ENCODE peak calls at places on chromosomes 2 and 18, in four cellular contexts. J is IMR-90; F is heart right ventricle; Z is CD8-positive, alpha-beta memory T cell. W is an unnamed sample.

GRCh38 chr2:200396726-200397348 is 90.3 kb downstream of the SPATS2L start:
- DNase-seq in J (peak; percentile 39), F (no peak), Z (no peak), W (no peak)

GRCh38 chr2:222033541-222033940 is 265.3 kb downstream of the PAX3 start:
- DNase-seq in J (no peak), F (no peak), Z (no peak), W (no peak)

GRCh38 chr2:10868021-10868420 is 43.7 kb upstream of the KCNF1 start:
- DNase-seq in J (no peak), F (no peak), Z (no peak), W (no peak)

GRCh38 chr2:10439185-10439879 is 8.8 kb downstream of the ODC1 start:
- DNase-seq in J (no peak), F (no peak), Z (peak; percentile 32), W (no peak)

GRCh38 chr2:120394764-120395163 is 48.8 kb downstream of the INHBB start:
- DNase-seq in J (no peak), F (no peak), Z (peak; percentile 13), W (no peak)

GRCh38 chr18:45085916-45086624 is 405.4 kb downstream of the SETBP1 start:
- DNase-seq in J (no peak), F (no peak), Z (no peak), W (no peak)

GRCh38 chr18:37276111-37276510 is 289.5 kb downstream of the CELF4 start:
- DNase-seq in J (no peak), F (no peak), Z (no peak), W (no peak)

GRCh38 chr18:75828379-75828778 is 400.9 kb upstream of the SMIM21 start:
- DNase-seq in J (no peak), F (no peak), Z (no peak), W (no peak)

GRCh38 chr2:120622886-120623753 is 112.5 kb upstream of the GLI2 start:
- DNase-seq in J (no peak), F (no peak), Z (no peak), W (no peak)

GRCh38 chr2:26173596-26174482 is 951 bp downstream of the GAREM2 start:
- DNase-seq in J (no peak), F (no peak), Z (no peak), W (no peak)

GRCh38 chr2:23495661-23496114 is 110.7 kb downstream of the KLHL29 start:
- DNase-seq in J (no peak), F (no peak), Z (peak; percentile 16), W (no peak)

GRCh38 chr18:32902566-32903330 is 129.9 kb upstream of the KLHL14 start:
- DNase-seq in J (no peak), F (no peak), Z (no peak), W (no peak)

GRCh38 chr2:233267516-233268245 is 16.2 kb downstream of the ATG16L1 start:
- DNase-seq in J (no peak), F (no peak), Z (peak; percentile 93), W (no peak)

GRCh38 chr18:58241877-58242276 is 197.9 kb downstream of the NEDD4L start:
- DNase-seq in J (peak; percentile 93), F (no peak), Z (no peak), W (no peak)

GRCh38 chr2:148255929-148256328 is 235.0 kb downstream of the MBD5 start:
- DNase-seq in J (no peak), F (no peak), Z (no peak), W (no peak)

GRCh38 chr2:107285621-107286303 is 399.8 kb upstream of the ST6GAL2 start:
- DNase-seq in J (no peak), F (no peak), Z (no peak), W (no peak)

GRCh38 chr2:65688166-65688886 is 255.9 kb upstream of the SPRED2 start:
- DNase-seq in J (no peak), F (no peak), Z (no peak), W (no peak)

GRCh38 chr2:240733803-240734495 is 42.3 kb downstream of the AQP12A start:
- DNase-seq in J (no peak), F (no peak), Z (no peak), W (no peak)

GRCh38 chr2:70960833-70961647 is 17.4 kb upstream of the ANKRD53 start:
- DNase-seq in J (no peak), F (no peak), Z (peak; percentile 46), W (no peak)

GRCh38 chr2:150142561-150142960 is 344.9 kb downstream of the RND3 start:
- DNase-seq in J (peak; percentile 92), F (no peak), Z (no peak), W (no peak)

GRCh38 chr18:43279015-43279758 is 1.9 kb upstream of the SYT4 start:
- DNase-seq in J (no peak), F (no peak), Z (no peak), W (no peak)

GRCh38 chr2:60818272-60818671 is 62.2 kb downstream of the PAPOLG start:
- DNase-seq in J (peak; percentile 4), F (no peak), Z (peak; percentile 58), W (no peak)

GRCh38 chr18:71998547-71998946 is 545.6 kb downstream of the CBLN2 start:
- DNase-seq in J (no peak), F (no peak), Z (no peak), W (no peak)

GRCh38 chr2:186570587-186570986 is 19.3 kb upstream of the ITGAV start:
- DNase-seq in J (peak; percentile 60), F (no peak), Z (no peak), W (no peak)

GRCh38 chr18:44909191-44909719 is 228.6 kb downstream of the SETBP1 start:
- DNase-seq in J (no peak), F (no peak), Z (no peak), W (no peak)

GRCh38 chr2:95297088-95297487 is at the start of gene KCNIP3:
- DNase-seq in J (no peak), F (no peak), Z (no peak), W (no peak)

GRCh38 chr2:69767034-69767433 is 25.1 kb downstream of the ANXA4 start:
- DNase-seq in J (peak; percentile 92), F (no peak), Z (no peak), W (no peak)

GRCh38 chr2:219278655-219279150 is 463 bp upstream of the DNAJB2 start:
- DNase-seq in J (no peak), F (no peak), Z (no peak), W (no peak)
- H3K4me1 ChIP-seq in J (peaks cover 20% of the 10 kb centered on the region), F (peaks cover 11% of the 10 kb centered on the region), Z (peaks cover 32% of the 10 kb centered on the region), W (peaks cover 69% of the 10 kb centered on the region)

GRCh38 chr2:162821176-162821575 is 17.4 kb downstream of the KCNH7 start:
- DNase-seq in J (no peak), F (no peak), Z (no peak), W (no peak)

GRCh38 chr2:162821718-162822117 is 16.8 kb downstream of the KCNH7 start:
- DNase-seq in J (no peak), F (no peak), Z (no peak), W (no peak)

DNA sequence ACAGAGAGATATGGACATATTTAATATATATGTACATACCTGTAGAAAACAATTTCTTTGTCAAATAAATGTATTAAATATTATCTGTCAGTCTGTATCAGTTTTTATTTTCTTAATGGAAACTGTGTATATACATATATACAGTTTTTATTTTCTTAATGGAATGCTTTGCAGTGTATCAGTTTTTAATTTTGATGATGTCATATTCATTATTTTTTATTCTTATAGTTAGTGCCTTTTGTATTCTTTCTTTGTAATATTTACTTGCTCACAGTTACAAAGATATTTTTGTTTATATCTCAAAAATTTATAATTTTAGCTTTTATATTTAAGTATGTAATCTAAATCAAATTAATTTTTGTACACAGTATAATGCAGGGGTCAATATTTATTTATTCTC is 20.6 kb downstream of the KCNH7 start:
- DNase-seq in J (no peak), F (no peak), Z (no peak), W (no peak)
- H3K36me3 ChIP-seq in J (no peaks in the 10 kb centered on the region), F (no peaks in the 10 kb centered on the region), Z (no peaks in the 10 kb centered on the region), W (no peaks in the 10 kb centered on the region)

DNA sequence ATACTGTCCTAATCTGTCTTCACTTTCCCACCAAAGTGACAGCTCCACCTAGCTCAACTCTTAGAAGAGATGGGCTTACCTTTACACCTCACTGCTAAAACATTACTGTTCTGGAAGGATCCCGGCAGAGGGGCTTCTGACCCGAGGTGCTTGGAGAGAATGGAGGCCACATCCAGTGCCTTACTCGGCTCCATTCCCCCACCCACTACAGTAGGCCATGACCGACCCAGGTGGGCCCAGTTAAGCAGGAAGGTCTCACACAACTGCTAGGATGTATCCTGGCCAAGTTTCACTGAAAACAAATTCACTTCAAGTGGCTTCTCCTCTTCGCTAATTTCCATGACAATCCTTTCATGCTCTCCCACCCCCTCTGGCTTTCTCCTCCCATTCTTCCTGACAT is 11.9 kb downstream of the WIPF1 start:
- DNase-seq in J (no peak), F (no peak), Z (no peak), W (no peak)
- H3K4me1 ChIP-seq in J (peaks cover 22% of the 10 kb centered on the region), F (no peaks in the 10 kb centered on the region), Z (peaks cover 95% of the 10 kb centered on the region), W (peaks cover 3% of the 10 kb centered on the region)

DNA sequence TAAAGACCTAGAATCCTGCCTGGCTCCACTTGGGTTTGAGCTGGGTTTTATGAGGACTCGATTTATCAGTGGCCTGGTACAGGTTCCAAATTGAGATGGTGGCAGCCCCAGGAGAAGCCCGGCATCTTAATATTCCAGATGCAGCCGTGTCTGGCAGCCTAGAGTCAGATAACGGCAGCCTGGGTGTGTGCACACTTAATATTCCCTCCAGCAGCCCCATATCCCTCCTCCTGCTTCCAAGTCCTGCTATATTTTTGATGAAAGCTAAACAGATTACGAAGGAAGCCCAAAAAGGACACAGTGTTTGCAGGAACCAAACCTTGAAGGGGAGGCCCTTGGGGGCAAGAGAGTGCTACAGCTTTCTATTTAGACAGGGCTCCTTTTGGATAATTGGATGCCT is 25.1 kb upstream of the ALK start:
- DNase-seq in J (no peak), F (no peak), Z (no peak), W (no peak)
- H3K36me3 ChIP-seq in J (no peaks in the 10 kb centered on the region), F (no peaks in the 10 kb centered on the region), Z (no peaks in the 10 kb centered on the region), W (no peaks in the 10 kb centered on the region)

GRCh38 chr2:203685081-203685621 is 21.3 kb upstream of the CD28 start:
- DNase-seq in J (peak; percentile 94), F (peak; percentile 16), Z (no peak), W (no peak)
- H3K4me1 ChIP-seq in J (peaks cover 28% of the 10 kb centered on the region), F (peaks cover 61% of the 10 kb centered on the region), Z (no peaks in the 10 kb centered on the region), W (no peaks in the 10 kb centered on the region)

GRCh38 chr2:48454504-48454903 is 75.5 kb upstream of the STON1 start:
- DNase-seq in J (peak; percentile 19), F (no peak), Z (no peak), W (no peak)

GRCh38 chr2:48457227-48457626 is 72.7 kb upstream of the STON1 start:
- DNase-seq in J (no peak), F (no peak), Z (no peak), W (no peak)

GRCh38 chr2:48464264-48464663 is 65.7 kb upstream of the STON1 start:
- DNase-seq in J (no peak), F (no peak), Z (no peak), W (no peak)

DNA sequence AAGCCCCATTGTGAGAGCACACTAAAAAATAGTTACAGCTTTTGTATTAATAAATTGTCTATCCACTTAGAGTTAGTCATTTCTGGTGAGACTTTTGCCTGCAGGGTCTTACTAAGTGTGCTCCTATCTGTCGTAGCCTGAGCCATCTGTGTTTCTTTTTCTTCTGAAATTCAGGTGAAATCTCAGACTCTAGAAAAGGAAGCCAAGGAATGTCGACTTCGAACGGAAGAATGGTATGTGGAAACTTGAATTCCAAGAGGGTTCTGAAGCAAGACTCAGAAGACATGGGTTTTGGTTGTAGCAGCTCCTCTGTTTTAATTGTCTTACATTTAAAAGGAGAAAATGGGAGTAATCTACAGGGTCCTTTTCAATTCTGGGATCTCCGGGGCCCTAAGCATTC is 70.0 kb upstream of the STON1 start:
- DNase-seq in J (no peak), F (no peak), Z (no peak), W (no peak)
- H3K36me3 ChIP-seq in J (peaks cover 20% of the 10 kb centered on the region), F (peaks cover 84% of the 10 kb centered on the region), Z (peaks cover 52% of the 10 kb centered on the region), W (no peaks in the 10 kb centered on the region)

GRCh38 chr2:84861539-84861938 is 19.3 kb downstream of the TRABD2A start:
- DNase-seq in J (no peak), F (no peak), Z (no peak), W (no peak)
- H3K4me1 ChIP-seq in J (peaks cover 2% of the 10 kb centered on the region), F (no peaks in the 10 kb centered on the region), Z (peaks cover 93% of the 10 kb centered on the region), W (no peaks in the 10 kb centered on the region)

GRCh38 chr2:9358846-9359245 is 64.5 kb downstream of the ITGB1BP1 start:
- DNase-seq in J (no peak), F (no peak), Z (no peak), W (no peak)
- H3K36me3 ChIP-seq in J (peaks cover 34% of the 10 kb centered on the region), F (peaks cover 86% of the 10 kb centered on the region), Z (no peaks in the 10 kb centered on the region), W (no peaks in the 10 kb centered on the region)

W was measured in esophagus squamous epithelium.